ENCODE peak calls at places on chromosomes 5 and 9, in eight cellular contexts. L, E, R, K, X, F, W and G are unnamed samples.

GRCh38 chr5:149931992-149932436 is 12.6 kb downstream of the PDE6A start:
- DNase-seq in L (no peak), E (no peak), R (no peak), K (no peak), X (no peak), F (no peak), W (no peak), G (no peak)

GRCh38 chr9:134928796-134929559 is 11.3 kb upstream of the FCN1 start:
- DNase-seq in L (no peak), E (no peak), R (no peak), K (no peak), X (no peak), F (no peak), W (no peak), G (no peak)

GRCh38 chr5:181246276-181247050 is 2.8 kb upstream of the RACK1 start:
- DNase-seq in L (peak), E (peak), R (peak), K (peak), X (peak), F (peak), W (peak), G (peak)

GRCh38 chr5:31196309-31196708 is 2.8 kb downstream of the CDH6 start:
- DNase-seq in L (peak), E (no peak), R (no peak), K (no peak), X (no peak), F (peak), W (no peak), G (no peak)

GRCh38 chr5:111168608-111169007 is 55.6 kb upstream of the CAMK4 start:
- DNase-seq in L (no peak), E (no peak), R (no peak), K (no peak), X (no peak), F (no peak), W (no peak), G (no peak)

GRCh38 chr5:98827161-98827560 is 53.7 kb downstream of the RGMB start:
- DNase-seq in L (peak), E (no peak), R (no peak), K (peak), X (no peak), F (peak), W (no peak), G (no peak)

GRCh38 chr5:104430977-104431620 is 868.5 kb upstream of the NUDT12 start:
- DNase-seq in L (no peak), E (no peak), R (no peak), K (no peak), X (no peak), F (no peak), W (no peak), G (no peak)

GRCh38 chr9:6096821-6097220 is 81.4 kb upstream of the RANBP6 start:
- DNase-seq in L (peak), E (no peak), R (no peak), K (peak), X (peak), F (no peak), W (no peak), G (no peak)

GRCh38 chr5:141521244-141521781 is 32.4 kb downstream of the PCDHGC5 start:
- DNase-seq in L (peak), E (no peak), R (no peak), K (peak), X (peak), F (peak), W (no peak), G (no peak)

GRCh38 chr5:4896328-4896727 is 243.8 kb upstream of the ADAMTS16 start:
- DNase-seq in L (no peak), E (no peak), R (no peak), K (no peak), X (no peak), F (no peak), W (no peak), G (no peak)

GRCh38 chr9:93292664-93293328 is 108.9 kb downstream of the WNK2 start:
- DNase-seq in L (no peak), E (no peak), R (no peak), K (no peak), X (no peak), F (no peak), W (no peak), G (no peak)

GRCh38 chr9:126248680-126249079 is 77.9 kb upstream of the MVB12B start:
- DNase-seq in L (peak), E (no peak), R (no peak), K (peak), X (peak), F (no peak), W (no peak), G (no peak)

GRCh38 chr9:134340475-134341186 is 14.4 kb downstream of the RXRA start:
- DNase-seq in L (no peak), E (no peak), R (no peak), K (no peak), X (no peak), F (no peak), W (no peak), G (no peak)

GRCh38 chr9:70315389-70315788 is 56.6 kb downstream of the SMC5 start:
- DNase-seq in L (peak), E (no peak), R (no peak), K (peak), X (no peak), F (no peak), W (no peak), G (no peak)

GRCh38 chr5:10503997-10504761 is 59.7 kb upstream of the ANKRD33B start:
- DNase-seq in L (no peak), E (no peak), R (no peak), K (no peak), X (no peak), F (no peak), W (no peak), G (no peak)

GRCh38 chr9:70409800-70410199 is 4.7 kb downstream of the KLF9 start:
- DNase-seq in L (no peak), E (no peak), R (no peak), K (no peak), X (no peak), F (no peak), W (no peak), G (no peak)

GRCh38 chr9:124254261-124254682 is 3.5 kb upstream of the NEK6 start:
- DNase-seq in L (no peak), E (no peak), R (no peak), K (no peak), X (no peak), F (no peak), W (no peak), G (no peak)

GRCh38 chr5:162641142-162641813 is 573.7 kb downstream of the GABRG2 start:
- DNase-seq in L (no peak), E (no peak), R (no peak), K (no peak), X (no peak), F (no peak), W (no peak), G (no peak)

GRCh38 chr5:149759986-149760699 is 30.0 kb downstream of the PPARGC1B start:
- DNase-seq in L (no peak), E (no peak), R (no peak), K (no peak), X (no peak), F (no peak), W (no peak), G (no peak)

GRCh38 chr9:135677641-135678168 is 14.6 kb downstream of the LCN9 start:
- DNase-seq in L (no peak), E (no peak), R (no peak), K (no peak), X (no peak), F (no peak), W (no peak), G (no peak)

GRCh38 chr9:83267741-83268140 is 204.8 kb upstream of the RASEF start:
- DNase-seq in L (peak), E (no peak), R (no peak), K (no peak), X (no peak), F (no peak), W (no peak), G (no peak)

GRCh38 chr5:9622891-9623547 is 7.1 kb downstream of the TAS2R1 start:
- DNase-seq in L (peak), E (no peak), R (no peak), K (peak), X (peak), F (peak), W (no peak), G (no peak)

GRCh38 chr5:177176175-177176704 is 42.7 kb downstream of the NSD1 start:
- DNase-seq in L (no peak), E (no peak), R (no peak), K (no peak), X (no peak), F (no peak), W (no peak), G (no peak)

GRCh38 chr9:135644631-135645218 is 5.4 kb upstream of the GLT6D1 start:
- DNase-seq in L (no peak), E (peak), R (no peak), K (no peak), X (no peak), F (peak), W (no peak), G (no peak)

GRCh38 chr5:135847976-135848375 is 13.5 kb downstream of the SLC25A48 start:
- DNase-seq in L (no peak), E (no peak), R (no peak), K (no peak), X (no peak), F (no peak), W (no peak), G (no peak)

GRCh38 chr5:170434953-170435605 is 45.9 kb upstream of the KCNMB1 start:
- DNase-seq in L (peak), E (peak), R (no peak), K (peak), X (no peak), F (peak), W (peak), G (peak)

GRCh38 chr9:88749420-88749819 is 214.4 kb downstream of the NXNL2 start:
- DNase-seq in L (peak), E (no peak), R (no peak), K (peak), X (no peak), F (peak), W (no peak), G (no peak)

GRCh38 chr9:1879501-1879900 is 135.6 kb upstream of the SMARCA2 start:
- DNase-seq in L (no peak), E (no peak), R (no peak), K (no peak), X (no peak), F (no peak), W (no peak), G (no peak)

GRCh38 chr5:112346411-112347044 is 72.5 kb downstream of the EPB41L4A start:
- DNase-seq in L (no peak), E (no peak), R (no peak), K (no peak), X (no peak), F (no peak), W (no peak), G (no peak)

GRCh38 chr5:150203832-150204587 is 14.1 kb downstream of the SLC6A7 start:
- DNase-seq in L (no peak), E (no peak), R (no peak), K (no peak), X (no peak), F (no peak), W (no peak), G (no peak)

GRCh38 chr5:106875591-106876297 is 795.0 kb downstream of the EFNA5 start:
- DNase-seq in L (no peak), E (peak), R (no peak), K (no peak), X (no peak), F (peak), W (no peak), G (no peak)

GRCh38 chr9:73284386-73284785 is 132.7 kb downstream of the ANXA1 start:
- DNase-seq in L (no peak), E (no peak), R (no peak), K (no peak), X (no peak), F (no peak), W (no peak), G (no peak)

GRCh38 chr9:33880562-33881089 is 63.7 kb downstream of the UBE2R2 start:
- DNase-seq in L (no peak), E (no peak), R (no peak), K (no peak), X (no peak), F (no peak), W (peak), G (no peak)

GRCh38 chr5:135423158-135423925 is 23.8 kb downstream of the DCANP1 start:
- DNase-seq in L (peak), E (no peak), R (no peak), K (no peak), X (no peak), F (peak), W (no peak), G (no peak)

GRCh38 chr9:34377402-34377741 is 674 bp upstream of the MYORG start:
- DNase-seq in L (no peak), E (no peak), R (no peak), K (no peak), X (no peak), F (peak), W (peak), G (no peak)

GRCh38 chr5:17289681-17290619 is 72.5 kb downstream of the BASP1 start:
- DNase-seq in L (peak), E (no peak), R (no peak), K (no peak), X (no peak), F (peak), W (no peak), G (no peak)
- TF ChIP-seq CTCF in L (no peak), E (no peak), R (no peak), K (no peak), X (no peak), F (no peak), W (no peak), G (no peak)

DNA sequence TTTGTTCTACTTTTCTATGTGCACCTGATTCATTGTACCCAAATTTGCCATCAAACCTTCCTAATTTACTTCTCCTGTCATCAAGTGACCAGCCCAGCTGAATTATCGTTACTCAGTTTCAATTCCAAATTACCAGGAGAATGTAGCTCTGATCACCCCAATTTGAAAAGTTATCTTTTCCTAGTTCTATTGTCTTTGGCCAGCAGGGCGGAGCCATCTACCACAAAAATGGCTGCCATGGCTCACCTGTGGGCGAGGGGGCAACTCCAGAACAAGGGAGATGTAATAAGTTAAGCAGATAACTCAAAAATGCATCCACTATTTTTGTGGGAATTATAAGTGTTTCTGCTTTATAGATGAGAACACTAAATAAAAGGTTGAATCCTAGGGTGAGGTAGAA is 133.8 kb upstream of the MOCS2 start:
- DNase-seq in L (no peak), E (no peak), R (no peak), K (no peak), X (no peak), F (no peak), W (no peak), G (no peak)
- TF ChIP-seq CTCF in L (no peak), E (peak), R (no peak), K (peak), X (no peak), F (no peak), W (no peak), G (peak)

GRCh38 chr5:139078345-139078744 is 119.8 kb downstream of the SIL1 start:
- DNase-seq in L (no peak), E (no peak), R (no peak), K (no peak), X (no peak), F (no peak), W (no peak), G (no peak)
- TF ChIP-seq CTCF in L (no peak), E (no peak), R (no peak), K (no peak), X (no peak), F (no peak), W (no peak), G (no peak)

GRCh38 chr5:16869821-16870796 is 66.0 kb downstream of the MYO10 start:
- DNase-seq in L (peak), E (no peak), R (no peak), K (peak), X (no peak), F (no peak), W (no peak), G (no peak)

GRCh38 chr5:16871746-16872339 is 64.2 kb downstream of the MYO10 start:
- DNase-seq in L (peak), E (no peak), R (no peak), K (peak), X (peak), F (no peak), W (no peak), G (no peak)

GRCh38 chr5:16866795-16867584 is 69.1 kb downstream of the MYO10 start:
- DNase-seq in L (peak), E (peak), R (no peak), K (no peak), X (no peak), F (no peak), W (no peak), G (no peak)

GRCh38 chr5:16867585-16867953 is 68.5 kb downstream of the MYO10 start:
- DNase-seq in L (no peak), E (no peak), R (no peak), K (no peak), X (no peak), F (no peak), W (no peak), G (no peak)

GRCh38 chr5:16870878-16871277 is 65.2 kb downstream of the MYO10 start:
- DNase-seq in L (no peak), E (no peak), R (no peak), K (no peak), X (no peak), F (no peak), W (no peak), G (no peak)
- TF ChIP-seq CTCF in L (peak), E (no peak), R (no peak), K (peak), X (no peak), F (no peak), W (no peak), G (no peak)

GRCh38 chr5:115184780-115185179 is 15.1 kb upstream of the TRIM36 start:
- DNase-seq in L (peak), E (no peak), R (no peak), K (peak), X (no peak), F (no peak), W (no peak), G (no peak)

GRCh38 chr5:115181757-115182156 is 12.0 kb upstream of the TRIM36 start:
- DNase-seq in L (no peak), E (no peak), R (no peak), K (no peak), X (no peak), F (no peak), W (no peak), G (no peak)

GRCh38 chr5:115179959-115180709 is 10.4 kb upstream of the TRIM36 start:
- DNase-seq in L (peak), E (peak), R (no peak), K (no peak), X (no peak), F (peak), W (peak), G (peak)

DNA sequence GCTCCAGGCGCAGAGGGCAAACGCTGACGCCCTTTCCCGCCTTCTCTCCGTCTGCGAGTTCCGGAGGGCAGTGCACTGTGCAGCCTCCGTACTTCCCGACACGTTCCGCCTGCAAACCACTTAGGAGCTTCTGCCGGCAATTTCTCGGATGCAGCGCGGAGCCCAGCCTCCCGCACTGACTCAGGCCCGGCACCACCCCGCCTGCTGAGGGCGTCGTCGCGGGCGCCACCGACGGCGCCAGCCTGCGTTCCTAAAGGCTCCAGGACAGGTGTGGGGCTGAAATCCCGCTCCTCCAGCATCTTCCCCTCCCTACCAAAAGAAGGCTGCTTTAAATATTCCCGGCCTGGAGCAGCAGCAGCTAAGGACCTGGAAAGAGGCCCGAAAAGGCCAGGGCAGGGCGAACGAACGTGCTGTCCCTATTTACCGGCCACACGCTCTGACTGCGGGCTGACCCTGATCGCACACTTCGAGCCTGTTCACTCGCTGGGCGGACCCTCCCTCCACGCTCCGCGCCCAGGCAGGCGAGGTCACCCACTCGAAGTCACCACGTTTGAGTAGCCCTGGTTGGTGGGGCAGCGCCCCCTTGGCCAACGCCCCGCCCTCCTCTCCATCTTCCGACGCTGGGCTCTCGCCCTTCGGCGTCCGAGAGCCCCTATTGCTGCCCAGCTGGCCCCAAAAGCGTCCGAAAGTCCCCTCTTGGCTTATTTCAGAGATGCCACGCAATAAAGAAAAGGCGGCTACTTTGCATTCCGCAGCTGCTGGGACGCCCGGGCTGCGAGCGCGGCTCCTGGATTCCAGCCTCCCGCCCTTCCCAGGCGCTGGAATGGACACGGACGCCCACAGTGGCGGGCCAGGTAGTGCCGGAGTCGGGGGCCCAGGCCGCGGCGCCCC is 9.6 kb upstream of the TRIM36 start:
- DNase-seq in L (peak), E (peak), R (no peak), K (no peak), X (no peak), F (peak), W (no peak), G (peak)
- TF ChIP-seq CTCF in L (no peak), E (no peak), R (no peak), K (no peak), X (no peak), F (no peak), W (no peak), G (no peak)

GRCh38 chr5:130874861-130875419 is 290.1 kb downstream of the HINT1 start:
- DNase-seq in L (no peak), E (no peak), R (no peak), K (no peak), X (no peak), F (no peak), W (no peak), G (no peak)

GRCh38 chr5:130868186-130868821 is 296.8 kb downstream of the HINT1 start:
- DNase-seq in L (peak), E (no peak), R (no peak), K (no peak), X (peak), F (no peak), W (no peak), G (no peak)

GRCh38 chr5:130875673-130876072 is 289.4 kb downstream of the HINT1 start:
- DNase-seq in L (no peak), E (no peak), R (no peak), K (no peak), X (no peak), F (no peak), W (no peak), G (no peak)

GRCh38 chr5:130871346-130872086 is 293.5 kb downstream of the HINT1 start:
- DNase-seq in L (peak), E (peak), R (no peak), K (no peak), X (peak), F (peak), W (no peak), G (peak)
- TF ChIP-seq CTCF in L (peak), E (peak), R (no peak), K (peak), X (peak), F (peak), W (peak), G (peak)

GRCh38 chr9:20462410-20462809 is 159.9 kb downstream of the MLLT3 start:
- DNase-seq in L (no peak), E (no peak), R (no peak), K (no peak), X (no peak), F (no peak), W (no peak), G (no peak)
- TF ChIP-seq CTCF in L (peak), E (peak), R (no peak), K (peak), X (peak), F (no peak), W (no peak), G (no peak)